ENCODE peak calls at places on chromosome 2, in eight cellular contexts. P, S, T, L, B, N, J and Q are unnamed samples.
A peak's percentile ranks its signal among the peaks of the same experiment; 100 is the strongest.

GRCh38 chr2:73176881-73177644 is 25.3 kb upstream of the NOTO start:
- DNase-seq in P (peak; percentile 69), S (peak; percentile 64), T (peak; percentile 57), L (peak; percentile 85), B (peak; percentile 97), N (peak; percentile 91), J (peak; percentile 87), Q (peak; percentile 63)

GRCh38 chr2:17688600-17688999 is 65.0 kb downstream of the SMC6 start:
- DNase-seq in P (no peak), S (no peak), T (no peak), L (no peak), B (no peak), N (no peak), J (no peak), Q (no peak)

GRCh38 chr2:206971805-206972204 is 32.5 kb downstream of the CPO start:
- DNase-seq in P (no peak), S (no peak), T (no peak), L (no peak), B (no peak), N (no peak), J (no peak), Q (no peak)

GRCh38 chr2:228227466-228227865 is 46.0 kb upstream of the SPHKAP start:
- DNase-seq in P (no peak), S (no peak), T (no peak), L (no peak), B (no peak), N (no peak), J (no peak), Q (no peak)

GRCh38 chr2:239250216-239251071 is 150.4 kb downstream of the HDAC4 start:
- DNase-seq in P (no peak), S (no peak), T (no peak), L (no peak), B (no peak), N (no peak), J (no peak), Q (no peak)

GRCh38 chr2:217944366-217944765 is 58.4 kb downstream of the TNS1 start:
- DNase-seq in P (no peak), S (no peak), T (no peak), L (no peak), B (no peak), N (no peak), J (no peak), Q (no peak)

GRCh38 chr2:181954538-181954883 is 31.1 kb upstream of the PPP1R1C start:
- DNase-seq in P (no peak), S (no peak), T (no peak), L (no peak), B (no peak), N (no peak), J (no peak), Q (no peak)

GRCh38 chr2:196245746-196246145 is 74.4 kb upstream of the STK17B start:
- DNase-seq in P (no peak), S (no peak), T (no peak), L (no peak), B (no peak), N (no peak), J (no peak), Q (no peak)

GRCh38 chr2:59312967-59313943 is 1072.1 kb upstream of the FANCL start:
- DNase-seq in P (no peak), S (no peak), T (no peak), L (no peak), B (no peak), N (no peak), J (no peak), Q (no peak)

GRCh38 chr2:20491739-20492531 is 45.1 kb downstream of the RHOB start:
- DNase-seq in P (peak; percentile 53), S (no peak), T (peak; percentile 22), L (no peak), B (peak; percentile 95), N (no peak), J (no peak), Q (no peak)

GRCh38 chr2:226474131-226474530 is 325.5 kb downstream of the IRS1 start:
- DNase-seq in P (peak; percentile 43), S (no peak), T (no peak), L (no peak), B (no peak), N (no peak), J (no peak), Q (no peak)

GRCh38 chr2:109260886-109261700 is 132.1 kb downstream of the SH3RF3 start:
- DNase-seq in P (no peak), S (peak; percentile 6), T (no peak), L (peak; percentile 18), B (no peak), N (peak; percentile 40), J (peak; percentile 58), Q (no peak)

DNA sequence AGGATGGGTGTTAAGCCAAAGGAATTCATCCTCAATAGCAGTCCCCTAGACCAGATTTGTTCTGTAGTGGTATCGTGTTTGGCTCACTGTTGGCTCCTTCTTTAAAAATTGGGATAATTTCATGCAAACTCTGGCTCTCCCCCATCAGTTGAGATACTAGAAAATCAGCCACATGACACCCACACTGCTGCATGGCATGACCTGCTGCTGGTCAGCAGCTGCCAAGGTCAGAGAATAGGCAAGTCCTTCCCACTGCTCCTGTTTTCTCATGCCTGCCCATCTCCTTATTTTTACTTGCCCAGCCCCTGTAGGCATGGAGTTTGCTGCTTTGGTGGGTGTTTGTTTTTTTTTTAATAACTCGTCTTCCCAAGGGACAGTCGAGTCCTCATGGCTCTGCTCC is 1.0 kb upstream of the SNRNP200 start:
- DNase-seq in P (no peak), S (no peak), T (no peak), L (no peak), B (no peak), N (no peak), J (no peak), Q (no peak)
- H2AFZ ChIP-seq in P (peak overlapping the region; percentile 71), S (peak overlapping the region; percentile 98), T (no peak overlapping the region), L (peak overlapping the region; percentile 81), B (peak overlapping the region; percentile 80), N (peak overlapping the region; percentile 25), J (no peak overlapping the region), Q (peak overlapping the region; percentile 95)

GRCh38 chr2:3613524-3613905 is 18.6 kb downstream of the COLEC11 start:
- DNase-seq in P (no peak), S (no peak), T (no peak), L (no peak), B (no peak), N (no peak), J (no peak), Q (no peak)

GRCh38 chr2:3611611-3612010 is 16.7 kb downstream of the COLEC11 start:
- DNase-seq in P (no peak), S (no peak), T (no peak), L (no peak), B (no peak), N (no peak), J (no peak), Q (no peak)

GRCh38 chr2:3610415-3610814 is 15.5 kb downstream of the COLEC11 start:
- DNase-seq in P (no peak), S (no peak), T (no peak), L (no peak), B (no peak), N (no peak), J (no peak), Q (no peak)

GRCh38 chr2:3612639-3613523 is 18.0 kb downstream of the COLEC11 start:
- DNase-seq in P (no peak), S (no peak), T (no peak), L (no peak), B (no peak), N (no peak), J (no peak), Q (no peak)

GRCh38 chr2:3611136-3611535 is 16.2 kb downstream of the COLEC11 start:
- DNase-seq in P (no peak), S (no peak), T (no peak), L (no peak), B (no peak), N (no peak), J (no peak), Q (no peak)
- H2AFZ ChIP-seq in P (no peak overlapping the region), S (no peak overlapping the region), T (no peak overlapping the region), L (no peak overlapping the region), B (no peak overlapping the region), N (peak overlapping the region; percentile 56), J (no peak overlapping the region), Q (no peak overlapping the region)

GRCh38 chr2:60806595-60806987 is 50.5 kb downstream of the PAPOLG start:
- DNase-seq in P (no peak), S (no peak), T (no peak), L (no peak), B (no peak), N (no peak), J (no peak), Q (no peak)
- H2AFZ ChIP-seq in P (no peak overlapping the region), S (no peak overlapping the region), T (no peak overlapping the region), L (no peak overlapping the region), B (no peak overlapping the region), N (no peak overlapping the region), J (no peak overlapping the region), Q (no peak overlapping the region)

DNA sequence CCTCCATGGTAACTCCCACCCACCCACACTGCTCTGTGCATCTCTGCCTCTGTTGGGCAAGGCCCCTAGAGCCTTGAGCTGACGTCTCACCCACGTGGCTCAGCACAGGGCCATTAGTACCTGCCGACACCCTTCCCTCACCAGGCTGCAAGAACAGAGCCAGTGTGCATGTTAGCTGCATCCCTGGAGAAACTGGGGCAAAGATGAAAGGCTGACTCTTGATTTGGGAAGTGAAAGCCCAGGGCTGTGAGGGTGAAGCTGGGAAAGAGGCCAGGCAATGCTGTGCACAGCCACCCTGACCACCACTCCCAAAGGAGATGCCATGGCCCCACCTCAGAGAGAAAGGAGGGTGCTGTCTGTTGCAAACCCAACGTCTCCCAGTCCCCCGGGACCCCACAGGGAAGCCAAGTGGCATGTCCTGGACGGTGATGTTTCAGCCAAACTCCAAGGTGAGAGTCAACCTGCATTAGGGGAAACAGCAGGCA is 20.0 kb upstream of the HPCAL1 start:
- DNase-seq in P (no peak), S (no peak), T (no peak), L (peak; percentile 18), B (no peak), N (no peak), J (no peak), Q (no peak)
- H2AFZ ChIP-seq in P (no peak overlapping the region), S (peak overlapping the region; percentile 63), T (no peak overlapping the region), L (no peak overlapping the region), B (peak overlapping the region; percentile 97), N (no peak overlapping the region), J (no peak overlapping the region), Q (peak overlapping the region; percentile 45)

DNA sequence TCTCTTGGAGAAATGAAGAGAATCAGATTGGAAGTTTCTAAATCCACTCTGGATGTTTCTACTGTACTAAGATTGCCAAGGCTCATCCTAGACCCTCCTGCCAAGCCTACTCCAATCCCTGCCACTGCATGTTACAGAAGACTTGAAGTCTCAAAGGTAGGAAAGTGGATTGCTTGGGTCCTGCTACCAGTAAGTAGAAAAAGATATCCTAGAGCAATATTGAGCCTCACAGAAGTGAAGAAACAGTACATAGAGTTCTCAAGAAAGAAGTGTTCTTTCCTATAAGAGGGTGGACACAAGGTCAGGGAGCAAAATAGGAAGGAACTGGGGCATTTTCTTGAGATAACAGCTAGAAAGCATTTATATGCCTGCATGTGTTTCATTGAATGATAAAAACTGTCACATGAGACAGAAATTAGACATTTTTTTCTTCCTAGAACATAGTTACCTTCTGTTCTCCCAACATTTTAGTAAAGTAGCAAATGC is 232.9 kb downstream of the RBM43 start:
- DNase-seq in P (no peak), S (no peak), T (no peak), L (no peak), B (no peak), N (no peak), J (no peak), Q (no peak)
- H2AFZ ChIP-seq in P (no peak overlapping the region), S (no peak overlapping the region), T (no peak overlapping the region), L (no peak overlapping the region), B (no peak overlapping the region), N (peak overlapping the region; percentile 33), J (no peak overlapping the region), Q (no peak overlapping the region)

GRCh38 chr2:112706170-112706664 is 14.6 kb upstream of the NT5DC4 start:
- DNase-seq in P (peak; percentile 97), S (peak; percentile 90), T (no peak), L (peak; percentile 41), B (no peak), N (no peak), J (no peak), Q (peak; percentile 50)
- H2AFZ ChIP-seq in P (peak overlapping the region; percentile 5), S (peak overlapping the region; percentile 61), T (no peak overlapping the region), L (no peak overlapping the region), B (peak overlapping the region; percentile 5), N (no peak overlapping the region), J (no peak overlapping the region), Q (no peak overlapping the region)